ENCODE peak calls at places on chromosomes 4 and X, in eight cellular contexts. One of them, this sample, is unnamed.

GRCh38 chr4:134122903-134123302 is 78.7 kb downstream of the PABPC4L start:
- DNase-seq in epithelial cell of esophagus: no peak
- DNase-seq in M059J: no peak
- DNase-seq in BE2C: no peak
- DNase-seq in right cardiac atrium: no peak
- DNase-seq in G401: no peak
- DNase-seq in stimulated activated CD8-positive, alpha-beta memory T cell treated with anti-CD3 and anti-CD28 coated beads, Interleukin-7, amount 100 ng/mL, for 4 hours: no peak
- DNase-seq in erythroblast: no peak
- DNase-seq in this sample: no peak

GRCh38 chr4:189022441-189023035 is 883.3 kb downstream of the TRIML1 start:
- DNase-seq in stimulated activated CD8-positive, alpha-beta memory T cell treated with anti-CD3 and anti-CD28 coated beads, Interleukin-7, amount 100 ng/mL, for 4 hours: no peak
- DNase-seq in G401: no peak
- DNase-seq in right cardiac atrium: no peak
- DNase-seq in epithelial cell of esophagus: peak; percentile 35
- DNase-seq in BE2C: peak; percentile 83
- DNase-seq in M059J: peak; percentile 85
- DNase-seq in erythroblast: no peak
- DNase-seq in this sample: no peak

GRCh38 chrX:135974279-135974856 is 580 bp upstream of the MMGT1 start:
- DNase-seq in M059J: peak; percentile 54
- DNase-seq in G401: peak; percentile 84
- DNase-seq in right cardiac atrium: peak; percentile 88
- DNase-seq in epithelial cell of esophagus: peak; percentile 57
- DNase-seq in stimulated activated CD8-positive, alpha-beta memory T cell treated with anti-CD3 and anti-CD28 coated beads, Interleukin-7, amount 100 ng/mL, for 4 hours: peak; percentile 68
- DNase-seq in erythroblast: peak; percentile 72
- DNase-seq in BE2C: peak; percentile 84
- DNase-seq in this sample: peak; percentile 55

GRCh38 chr4:105808459-105809041 is 86.7 kb upstream of the NPNT start:
- DNase-seq in G401: no peak
- DNase-seq in erythroblast: no peak
- DNase-seq in M059J: peak; percentile 44
- DNase-seq in BE2C: peak; percentile 26
- DNase-seq in stimulated activated CD8-positive, alpha-beta memory T cell treated with anti-CD3 and anti-CD28 coated beads, Interleukin-7, amount 100 ng/mL, for 4 hours: no peak
- DNase-seq in right cardiac atrium: no peak
- DNase-seq in epithelial cell of esophagus: peak; percentile 66
- DNase-seq in this sample: no peak

GRCh38 chr4:1830642-1831228 is 25.2 kb downstream of the LETM1 start:
- DNase-seq in stimulated activated CD8-positive, alpha-beta memory T cell treated with anti-CD3 and anti-CD28 coated beads, Interleukin-7, amount 100 ng/mL, for 4 hours: no peak
- DNase-seq in erythroblast: no peak
- DNase-seq in M059J: no peak
- DNase-seq in right cardiac atrium: no peak
- DNase-seq in BE2C: no peak
- DNase-seq in epithelial cell of esophagus: no peak
- DNase-seq in G401: no peak
- DNase-seq in this sample: no peak

GRCh38 chr4:143336828-143337599 is at the start of gene GAB1:
- DNase-seq in M059J: peak; percentile 78
- DNase-seq in epithelial cell of esophagus: peak; percentile 81
- DNase-seq in stimulated activated CD8-positive, alpha-beta memory T cell treated with anti-CD3 and anti-CD28 coated beads, Interleukin-7, amount 100 ng/mL, for 4 hours: peak; percentile 4
- DNase-seq in right cardiac atrium: peak; percentile 91
- DNase-seq in G401: peak; percentile 46
- DNase-seq in BE2C: peak; percentile 83
- DNase-seq in erythroblast: peak; percentile 89
- DNase-seq in this sample: peak; percentile 91

GRCh38 chrX:13891367-13892146 is 74.7 kb upstream of the GPM6B start:
- DNase-seq in BE2C: no peak
- DNase-seq in epithelial cell of esophagus: no peak
- DNase-seq in erythroblast: no peak
- DNase-seq in G401: peak; percentile 54
- DNase-seq in right cardiac atrium: no peak
- DNase-seq in M059J: no peak
- DNase-seq in stimulated activated CD8-positive, alpha-beta memory T cell treated with anti-CD3 and anti-CD28 coated beads, Interleukin-7, amount 100 ng/mL, for 4 hours: no peak
- DNase-seq in this sample: no peak

GRCh38 chr4:33722800-33723511 is 2521.4 kb downstream of the ARAP2 start:
- DNase-seq in M059J: peak; percentile 35
- DNase-seq in epithelial cell of esophagus: no peak
- DNase-seq in erythroblast: no peak
- DNase-seq in BE2C: no peak
- DNase-seq in right cardiac atrium: no peak
- DNase-seq in G401: peak; percentile 6
- DNase-seq in stimulated activated CD8-positive, alpha-beta memory T cell treated with anti-CD3 and anti-CD28 coated beads, Interleukin-7, amount 100 ng/mL, for 4 hours: no peak
- DNase-seq in this sample: peak; percentile 75

GRCh38 chr4:122224348-122224747 is 72.2 kb downstream of the BLTP1 start:
- DNase-seq in G401: no peak
- DNase-seq in erythroblast: peak; percentile 23
- DNase-seq in M059J: peak; percentile 5
- DNase-seq in stimulated activated CD8-positive, alpha-beta memory T cell treated with anti-CD3 and anti-CD28 coated beads, Interleukin-7, amount 100 ng/mL, for 4 hours: no peak
- DNase-seq in right cardiac atrium: peak; percentile 21
- DNase-seq in BE2C: no peak
- DNase-seq in epithelial cell of esophagus: peak; percentile 11
- DNase-seq in this sample: peak; percentile 55

GRCh38 chrX:43375146-43375545 is 281.0 kb upstream of the MAOA start:
- DNase-seq in M059J: no peak
- DNase-seq in G401: no peak
- DNase-seq in BE2C: no peak
- DNase-seq in right cardiac atrium: no peak
- DNase-seq in erythroblast: no peak
- DNase-seq in epithelial cell of esophagus: no peak
- DNase-seq in stimulated activated CD8-positive, alpha-beta memory T cell treated with anti-CD3 and anti-CD28 coated beads, Interleukin-7, amount 100 ng/mL, for 4 hours: no peak
- DNase-seq in this sample: no peak

GRCh38 chrX:42886519-42886918 is 108.6 kb upstream of the PPP1R2C start:
- DNase-seq in right cardiac atrium: no peak
- DNase-seq in BE2C: no peak
- DNase-seq in erythroblast: no peak
- DNase-seq in epithelial cell of esophagus: no peak
- DNase-seq in stimulated activated CD8-positive, alpha-beta memory T cell treated with anti-CD3 and anti-CD28 coated beads, Interleukin-7, amount 100 ng/mL, for 4 hours: no peak
- DNase-seq in G401: no peak
- DNase-seq in M059J: no peak
- DNase-seq in this sample: no peak

GRCh38 chr4:25448379-25449109 is 71.5 kb downstream of the ANAPC4 start:
- DNase-seq in epithelial cell of esophagus: peak; percentile 50
- DNase-seq in G401: no peak
- DNase-seq in right cardiac atrium: no peak
- DNase-seq in erythroblast: no peak
- DNase-seq in BE2C: no peak
- DNase-seq in stimulated activated CD8-positive, alpha-beta memory T cell treated with anti-CD3 and anti-CD28 coated beads, Interleukin-7, amount 100 ng/mL, for 4 hours: no peak
- DNase-seq in M059J: peak; percentile 63
- DNase-seq in this sample: no peak

GRCh38 chr4:26083987-26084386 is 170.0 kb downstream of the SMIM20 start:
- DNase-seq in epithelial cell of esophagus: peak; percentile 90
- DNase-seq in G401: peak; percentile 56
- DNase-seq in right cardiac atrium: no peak
- DNase-seq in M059J: peak; percentile 94
- DNase-seq in erythroblast: no peak
- DNase-seq in BE2C: no peak
- DNase-seq in stimulated activated CD8-positive, alpha-beta memory T cell treated with anti-CD3 and anti-CD28 coated beads, Interleukin-7, amount 100 ng/mL, for 4 hours: no peak
- DNase-seq in this sample: no peak

GRCh38 chrX:50343917-50344316 is 126.7 kb downstream of the DGKK start:
- DNase-seq in epithelial cell of esophagus: peak; percentile 0
- DNase-seq in stimulated activated CD8-positive, alpha-beta memory T cell treated with anti-CD3 and anti-CD28 coated beads, Interleukin-7, amount 100 ng/mL, for 4 hours: no peak
- DNase-seq in right cardiac atrium: no peak
- DNase-seq in erythroblast: no peak
- DNase-seq in BE2C: no peak
- DNase-seq in M059J: no peak
- DNase-seq in G401: no peak
- DNase-seq in this sample: no peak

GRCh38 chr4:145734576-145735329 is 54.8 kb downstream of the C4orf51 start:
- DNase-seq in right cardiac atrium: peak; percentile 76
- DNase-seq in epithelial cell of esophagus: peak; percentile 99
- DNase-seq in G401: peak; percentile 21
- DNase-seq in erythroblast: no peak
- DNase-seq in M059J: peak; percentile 98
- DNase-seq in BE2C: no peak
- DNase-seq in stimulated activated CD8-positive, alpha-beta memory T cell treated with anti-CD3 and anti-CD28 coated beads, Interleukin-7, amount 100 ng/mL, for 4 hours: no peak
- DNase-seq in this sample: no peak

GRCh38 chr4:25215506-25215905 is 18.3 kb upstream of the PI4K2B start:
- DNase-seq in epithelial cell of esophagus: no peak
- DNase-seq in erythroblast: no peak
- DNase-seq in stimulated activated CD8-positive, alpha-beta memory T cell treated with anti-CD3 and anti-CD28 coated beads, Interleukin-7, amount 100 ng/mL, for 4 hours: no peak
- DNase-seq in M059J: peak; percentile 52
- DNase-seq in G401: no peak
- DNase-seq in BE2C: no peak
- DNase-seq in right cardiac atrium: no peak
- DNase-seq in this sample: no peak

GRCh38 chr4:25844957-25845712 is 17.7 kb downstream of the SEL1L3 start:
- DNase-seq in right cardiac atrium: no peak
- DNase-seq in erythroblast: no peak
- DNase-seq in M059J: no peak
- DNase-seq in BE2C: no peak
- DNase-seq in epithelial cell of esophagus: no peak
- DNase-seq in stimulated activated CD8-positive, alpha-beta memory T cell treated with anti-CD3 and anti-CD28 coated beads, Interleukin-7, amount 100 ng/mL, for 4 hours: no peak
- DNase-seq in G401: no peak
- DNase-seq in this sample: peak; percentile 31

GRCh38 chr4:110484767-110485166 is 8.8 kb downstream of the ENPEP start:
- DNase-seq in G401: no peak
- DNase-seq in stimulated activated CD8-positive, alpha-beta memory T cell treated with anti-CD3 and anti-CD28 coated beads, Interleukin-7, amount 100 ng/mL, for 4 hours: no peak
- DNase-seq in M059J: peak; percentile 85
- DNase-seq in erythroblast: no peak
- DNase-seq in epithelial cell of esophagus: peak; percentile 74
- DNase-seq in BE2C: no peak
- DNase-seq in right cardiac atrium: no peak
- DNase-seq in this sample: peak; percentile 49

GRCh38 chr4:38523524-38524448 is 140.2 kb upstream of the KLF3 start:
- DNase-seq in M059J: peak; percentile 4
- DNase-seq in epithelial cell of esophagus: peak; percentile 52
- DNase-seq in right cardiac atrium: no peak
- DNase-seq in BE2C: no peak
- DNase-seq in G401: no peak
- DNase-seq in erythroblast: no peak
- DNase-seq in stimulated activated CD8-positive, alpha-beta memory T cell treated with anti-CD3 and anti-CD28 coated beads, Interleukin-7, amount 100 ng/mL, for 4 hours: peak; percentile 12
- DNase-seq in this sample: peak; percentile 97

GRCh38 chrX:132216283-132216682 is 3.0 kb downstream of the RAP2C start:
- DNase-seq in BE2C: no peak
- DNase-seq in right cardiac atrium: no peak
- DNase-seq in G401: no peak
- DNase-seq in erythroblast: no peak
- DNase-seq in M059J: peak; percentile 19
- DNase-seq in stimulated activated CD8-positive, alpha-beta memory T cell treated with anti-CD3 and anti-CD28 coated beads, Interleukin-7, amount 100 ng/mL, for 4 hours: no peak
- DNase-seq in epithelial cell of esophagus: no peak
- DNase-seq in this sample: peak; percentile 25

GRCh38 chrX:1336331-1337143 is at the start of gene IL3RA:
- DNase-seq in BE2C: no peak
- DNase-seq in right cardiac atrium: peak; percentile 56
- DNase-seq in stimulated activated CD8-positive, alpha-beta memory T cell treated with anti-CD3 and anti-CD28 coated beads, Interleukin-7, amount 100 ng/mL, for 4 hours: no peak
- DNase-seq in G401: no peak
- DNase-seq in M059J: no peak
- DNase-seq in erythroblast: no peak
- DNase-seq in epithelial cell of esophagus: no peak
- DNase-seq in this sample: peak; percentile 79

GRCh38 chr4:15457401-15458201 is 12.1 kb upstream of the CC2D2A start:
- DNase-seq in M059J: peak; percentile 57
- DNase-seq in BE2C: no peak
- DNase-seq in right cardiac atrium: no peak
- DNase-seq in G401: peak; percentile 81
- DNase-seq in epithelial cell of esophagus: peak; percentile 64
- DNase-seq in erythroblast: peak; percentile 15
- DNase-seq in stimulated activated CD8-positive, alpha-beta memory T cell treated with anti-CD3 and anti-CD28 coated beads, Interleukin-7, amount 100 ng/mL, for 4 hours: no peak
- DNase-seq in this sample: peak; percentile 57

GRCh38 chr4:73660808-73661207 is 40.6 kb upstream of the RASSF6 start:
- DNase-seq in G401: no peak
- DNase-seq in stimulated activated CD8-positive, alpha-beta memory T cell treated with anti-CD3 and anti-CD28 coated beads, Interleukin-7, amount 100 ng/mL, for 4 hours: no peak
- DNase-seq in right cardiac atrium: no peak
- DNase-seq in M059J: no peak
- DNase-seq in BE2C: no peak
- DNase-seq in erythroblast: no peak
- DNase-seq in epithelial cell of esophagus: no peak
- DNase-seq in this sample: no peak

GRCh38 chr4:100797791-100798190 is 280.0 kb upstream of the EMCN start:
- DNase-seq in G401: no peak
- DNase-seq in BE2C: no peak
- DNase-seq in epithelial cell of esophagus: no peak
- DNase-seq in M059J: peak; percentile 18
- DNase-seq in right cardiac atrium: no peak
- DNase-seq in erythroblast: no peak
- DNase-seq in stimulated activated CD8-positive, alpha-beta memory T cell treated with anti-CD3 and anti-CD28 coated beads, Interleukin-7, amount 100 ng/mL, for 4 hours: no peak
- DNase-seq in this sample: no peak

GRCh38 chr4:78496021-78496643 is 55.4 kb upstream of the ANXA3 start:
- DNase-seq in right cardiac atrium: no peak
- DNase-seq in stimulated activated CD8-positive, alpha-beta memory T cell treated with anti-CD3 and anti-CD28 coated beads, Interleukin-7, amount 100 ng/mL, for 4 hours: no peak
- DNase-seq in M059J: no peak
- DNase-seq in erythroblast: no peak
- DNase-seq in G401: no peak
- DNase-seq in epithelial cell of esophagus: no peak
- DNase-seq in BE2C: no peak
- DNase-seq in this sample: peak; percentile 30

GRCh38 chr4:37749398-37749988 is 63.3 kb upstream of the RELL1 start:
- DNase-seq in M059J: no peak
- DNase-seq in epithelial cell of esophagus: no peak
- DNase-seq in erythroblast: no peak
- DNase-seq in right cardiac atrium: no peak
- DNase-seq in G401: no peak
- DNase-seq in stimulated activated CD8-positive, alpha-beta memory T cell treated with anti-CD3 and anti-CD28 coated beads, Interleukin-7, amount 100 ng/mL, for 4 hours: no peak
- DNase-seq in BE2C: no peak
- DNase-seq in this sample: no peak

GRCh38 chrX:137999071-137999470 is 433.1 kb downstream of the ZIC3 start:
- DNase-seq in stimulated activated CD8-positive, alpha-beta memory T cell treated with anti-CD3 and anti-CD28 coated beads, Interleukin-7, amount 100 ng/mL, for 4 hours: no peak
- DNase-seq in BE2C: no peak
- DNase-seq in erythroblast: no peak
- DNase-seq in right cardiac atrium: no peak
- DNase-seq in epithelial cell of esophagus: no peak
- DNase-seq in M059J: no peak
- DNase-seq in G401: no peak
- DNase-seq in this sample: no peak

GRCh38 chr4:138223191-138223910 is 18.8 kb downstream of the SLC7A11 start:
- DNase-seq in erythroblast: no peak
- DNase-seq in right cardiac atrium: no peak
- DNase-seq in BE2C: no peak
- DNase-seq in stimulated activated CD8-positive, alpha-beta memory T cell treated with anti-CD3 and anti-CD28 coated beads, Interleukin-7, amount 100 ng/mL, for 4 hours: no peak
- DNase-seq in epithelial cell of esophagus: no peak
- DNase-seq in M059J: no peak
- DNase-seq in G401: no peak
- DNase-seq in this sample: no peak

GRCh38 chrX:46559062-46559461 is 13.8 kb upstream of the ZNF674 start:
- DNase-seq in G401: no peak
- DNase-seq in erythroblast: no peak
- DNase-seq in M059J: no peak
- DNase-seq in stimulated activated CD8-positive, alpha-beta memory T cell treated with anti-CD3 and anti-CD28 coated beads, Interleukin-7, amount 100 ng/mL, for 4 hours: no peak
- DNase-seq in epithelial cell of esophagus: no peak
- DNase-seq in right cardiac atrium: no peak
- DNase-seq in BE2C: no peak
- DNase-seq in this sample: no peak

GRCh38 chrX:95076449-95076848 is 1402.4 kb downstream of the FAM133A start:
- DNase-seq in epithelial cell of esophagus: peak; percentile 33
- DNase-seq in erythroblast: peak; percentile 17
- DNase-seq in BE2C: peak; percentile 47
- DNase-seq in right cardiac atrium: no peak
- DNase-seq in stimulated activated CD8-positive, alpha-beta memory T cell treated with anti-CD3 and anti-CD28 coated beads, Interleukin-7, amount 100 ng/mL, for 4 hours: no peak
- DNase-seq in M059J: peak; percentile 52
- DNase-seq in G401: no peak
- DNase-seq in this sample: peak; percentile 47